ENCODE peak calls at places on chromosome 2, in six cellular contexts. One of them, this sample, is unnamed.

GRCh38 chr2:85353876-85354285 is 447 bp downstream of the RETSAT start:
- DNase-seq in thoracic aorta: no peak
- DNase-seq in prostate gland: peak; percentile 32
- DNase-seq in coronary artery: peak; percentile 77
- DNase-seq in right atrium auricular region: peak; percentile 76
- DNase-seq in fibroblast of lung: peak; percentile 22
- DNase-seq in this sample: peak; percentile 41

GRCh38 chr2:72271766-72272615 is 124.3 kb upstream of the CYP26B1 start:
- DNase-seq in thoracic aorta: no peak
- DNase-seq in prostate gland: no peak
- DNase-seq in coronary artery: no peak
- DNase-seq in right atrium auricular region: no peak
- DNase-seq in fibroblast of lung: no peak
- DNase-seq in this sample: peak; percentile 60

GRCh38 chr2:25204190-25204838 is 35.9 kb upstream of the POMC start:
- DNase-seq in thoracic aorta: no peak
- DNase-seq in prostate gland: no peak
- DNase-seq in coronary artery: no peak
- DNase-seq in right atrium auricular region: no peak
- DNase-seq in fibroblast of lung: no peak
- DNase-seq in this sample: no peak

GRCh38 chr2:212421571-212422334 is 116.8 kb downstream of the ERBB4 start:
- DNase-seq in thoracic aorta: no peak
- DNase-seq in prostate gland: no peak
- DNase-seq in coronary artery: no peak
- DNase-seq in right atrium auricular region: no peak
- DNase-seq in fibroblast of lung: peak; percentile 28
- DNase-seq in this sample: no peak

GRCh38 chr2:219205165-219205538 is 1.4 kb upstream of the ZFAND2B start:
- DNase-seq in thoracic aorta: no peak
- DNase-seq in prostate gland: no peak
- DNase-seq in coronary artery: no peak
- DNase-seq in right atrium auricular region: no peak
- DNase-seq in fibroblast of lung: no peak
- DNase-seq in this sample: no peak

GRCh38 chr2:119753041-119753929 is 6.4 kb upstream of the PTPN4 start:
- DNase-seq in thoracic aorta: no peak
- DNase-seq in prostate gland: peak; percentile 22
- DNase-seq in coronary artery: no peak
- DNase-seq in right atrium auricular region: no peak
- DNase-seq in fibroblast of lung: peak; percentile 66
- DNase-seq in this sample: no peak

GRCh38 chr2:215577356-215577755 is 141.5 kb upstream of the FN1 start:
- DNase-seq in thoracic aorta: no peak
- DNase-seq in prostate gland: no peak
- DNase-seq in coronary artery: no peak
- DNase-seq in right atrium auricular region: no peak
- DNase-seq in fibroblast of lung: peak; percentile 24
- DNase-seq in this sample: no peak

GRCh38 chr2:41903746-41904145 is 144.1 kb upstream of the PKDCC start:
- DNase-seq in thoracic aorta: no peak
- DNase-seq in prostate gland: no peak
- DNase-seq in coronary artery: no peak
- DNase-seq in right atrium auricular region: no peak
- DNase-seq in fibroblast of lung: no peak
- DNase-seq in this sample: no peak

GRCh38 chr2:186497928-186498327 is 11.9 kb downstream of the ZC3H15 start:
- DNase-seq in thoracic aorta: no peak
- DNase-seq in prostate gland: no peak
- DNase-seq in coronary artery: no peak
- DNase-seq in right atrium auricular region: no peak
- DNase-seq in fibroblast of lung: no peak
- DNase-seq in this sample: no peak

GRCh38 chr2:97645112-97645699 is 656 bp upstream of the COX5B start:
- DNase-seq in thoracic aorta: no peak
- DNase-seq in prostate gland: no peak
- DNase-seq in coronary artery: no peak
- DNase-seq in right atrium auricular region: no peak
- DNase-seq in fibroblast of lung: no peak
- DNase-seq in this sample: no peak

GRCh38 chr2:54457326-54458023 is 1.3 kb downstream of the SPTBN1 start:
- DNase-seq in thoracic aorta: no peak
- DNase-seq in prostate gland: no peak
- DNase-seq in coronary artery: no peak
- DNase-seq in right atrium auricular region: no peak
- DNase-seq in fibroblast of lung: peak; percentile 17
- DNase-seq in this sample: no peak

GRCh38 chr2:239803764-239804111 is 221.4 kb downstream of the NDUFA10 start:
- DNase-seq in thoracic aorta: no peak
- DNase-seq in prostate gland: no peak
- DNase-seq in coronary artery: peak; percentile 45
- DNase-seq in right atrium auricular region: peak; percentile 47
- DNase-seq in fibroblast of lung: no peak
- DNase-seq in this sample: no peak

GRCh38 chr2:140695163-140695562 is 1435.7 kb downstream of the LRP1B start:
- DNase-seq in thoracic aorta: no peak
- DNase-seq in prostate gland: no peak
- DNase-seq in coronary artery: no peak
- DNase-seq in right atrium auricular region: no peak
- DNase-seq in fibroblast of lung: peak; percentile 95
- DNase-seq in this sample: no peak

GRCh38 chr2:8544168-8544785 is 137.6 kb upstream of the ID2 start:
- DNase-seq in thoracic aorta: no peak
- DNase-seq in prostate gland: no peak
- DNase-seq in coronary artery: peak; percentile 69
- DNase-seq in right atrium auricular region: no peak
- DNase-seq in fibroblast of lung: no peak
- DNase-seq in this sample: peak; percentile 5

GRCh38 chr2:42754776-42755140 is 9.2 kb downstream of the OXER1 start:
- DNase-seq in thoracic aorta: no peak
- DNase-seq in prostate gland: no peak
- DNase-seq in coronary artery: no peak
- DNase-seq in right atrium auricular region: no peak
- DNase-seq in fibroblast of lung: no peak
- DNase-seq in this sample: no peak

GRCh38 chr2:1051585-1051984 is 100.9 kb downstream of the SNTG2 start:
- DNase-seq in thoracic aorta: no peak
- DNase-seq in prostate gland: no peak
- DNase-seq in coronary artery: no peak
- DNase-seq in right atrium auricular region: no peak
- DNase-seq in fibroblast of lung: no peak
- DNase-seq in this sample: no peak

GRCh38 chr2:42256502-42256901 is 87.3 kb downstream of the EML4 start:
- DNase-seq in thoracic aorta: no peak
- DNase-seq in prostate gland: no peak
- DNase-seq in coronary artery: no peak
- DNase-seq in right atrium auricular region: no peak
- DNase-seq in fibroblast of lung: peak; percentile 26
- DNase-seq in this sample: no peak

GRCh38 chr2:129768485-129769258 is 210.8 kb upstream of the RAB6C start:
- DNase-seq in thoracic aorta: no peak
- DNase-seq in prostate gland: no peak
- DNase-seq in coronary artery: no peak
- DNase-seq in right atrium auricular region: peak; percentile 40
- DNase-seq in fibroblast of lung: no peak
- DNase-seq in this sample: no peak

GRCh38 chr2:157761520-157761919 is 114.6 kb downstream of the ACVR1 start:
- DNase-seq in thoracic aorta: no peak
- DNase-seq in prostate gland: no peak
- DNase-seq in coronary artery: no peak
- DNase-seq in right atrium auricular region: no peak
- DNase-seq in fibroblast of lung: no peak
- DNase-seq in this sample: no peak

GRCh38 chr2:118112771-118113334 is 24.6 kb downstream of the INSIG2 start:
- DNase-seq in thoracic aorta: no peak
- DNase-seq in prostate gland: no peak
- DNase-seq in coronary artery: no peak
- DNase-seq in right atrium auricular region: no peak
- DNase-seq in fibroblast of lung: peak; percentile 82
- DNase-seq in this sample: no peak

GRCh38 chr2:38526195-38526594 is 76.5 kb downstream of the HNRNPLL start:
- DNase-seq in thoracic aorta: no peak
- DNase-seq in prostate gland: no peak
- DNase-seq in coronary artery: no peak
- DNase-seq in right atrium auricular region: no peak
- DNase-seq in fibroblast of lung: peak; percentile 71
- DNase-seq in this sample: no peak

GRCh38 chr2:144967971-144968370 is 448.1 kb upstream of the ZEB2 start:
- DNase-seq in thoracic aorta: no peak
- DNase-seq in prostate gland: no peak
- DNase-seq in coronary artery: no peak
- DNase-seq in right atrium auricular region: no peak
- DNase-seq in fibroblast of lung: no peak
- DNase-seq in this sample: no peak

GRCh38 chr2:119218478-119219064 is 5.1 kb upstream of the STEAP3 start:
- DNase-seq in thoracic aorta: no peak
- DNase-seq in prostate gland: peak; percentile 55
- DNase-seq in coronary artery: no peak
- DNase-seq in right atrium auricular region: no peak
- DNase-seq in fibroblast of lung: peak; percentile 81
- DNase-seq in this sample: no peak

GRCh38 chr2:128281852-128282245 is 36.8 kb downstream of the HS6ST1 start:
- DNase-seq in thoracic aorta: no peak
- DNase-seq in prostate gland: no peak
- DNase-seq in coronary artery: no peak
- DNase-seq in right atrium auricular region: no peak
- DNase-seq in fibroblast of lung: no peak
- DNase-seq in this sample: no peak

GRCh38 chr2:13193075-13193474 is 476.3 kb downstream of the TRIB2 start:
- DNase-seq in thoracic aorta: no peak
- DNase-seq in prostate gland: no peak
- DNase-seq in coronary artery: no peak
- DNase-seq in right atrium auricular region: no peak
- DNase-seq in fibroblast of lung: peak; percentile 70
- DNase-seq in this sample: no peak

GRCh38 chr2:66872926-66873714 is 438.2 kb downstream of the MEIS1 start:
- DNase-seq in thoracic aorta: no peak
- DNase-seq in prostate gland: no peak
- DNase-seq in coronary artery: no peak
- DNase-seq in right atrium auricular region: no peak
- DNase-seq in fibroblast of lung: no peak
- DNase-seq in this sample: no peak

GRCh38 chr2:180776924-180777323 is 203.5 kb upstream of the UBE2E3 start:
- DNase-seq in thoracic aorta: no peak
- DNase-seq in prostate gland: no peak
- DNase-seq in coronary artery: no peak
- DNase-seq in right atrium auricular region: no peak
- DNase-seq in fibroblast of lung: peak; percentile 23
- DNase-seq in this sample: no peak

GRCh38 chr2:205800804-205801203 is 118.5 kb downstream of the NRP2 start:
- DNase-seq in thoracic aorta: no peak
- DNase-seq in prostate gland: peak; percentile 17
- DNase-seq in coronary artery: no peak
- DNase-seq in right atrium auricular region: no peak
- DNase-seq in fibroblast of lung: peak; percentile 100
- DNase-seq in this sample: no peak

GRCh38 chr2:197434541-197435513 is at the start of gene SF3B1:
- DNase-seq in thoracic aorta: peak; percentile 94
- DNase-seq in prostate gland: peak; percentile 98
- DNase-seq in coronary artery: peak; percentile 99
- DNase-seq in right atrium auricular region: peak; percentile 98
- DNase-seq in fibroblast of lung: peak; percentile 98
- DNase-seq in this sample: peak; percentile 95
- TF ChIP-seq CTCF in thoracic aorta: no peak
- TF ChIP-seq CTCF in prostate gland: no peak
- TF ChIP-seq CTCF in coronary artery: no peak
- TF ChIP-seq CTCF in right atrium auricular region: no peak
- TF ChIP-seq CTCF in fibroblast of lung: no peak
- TF ChIP-seq CTCF in this sample: no peak

DNA sequence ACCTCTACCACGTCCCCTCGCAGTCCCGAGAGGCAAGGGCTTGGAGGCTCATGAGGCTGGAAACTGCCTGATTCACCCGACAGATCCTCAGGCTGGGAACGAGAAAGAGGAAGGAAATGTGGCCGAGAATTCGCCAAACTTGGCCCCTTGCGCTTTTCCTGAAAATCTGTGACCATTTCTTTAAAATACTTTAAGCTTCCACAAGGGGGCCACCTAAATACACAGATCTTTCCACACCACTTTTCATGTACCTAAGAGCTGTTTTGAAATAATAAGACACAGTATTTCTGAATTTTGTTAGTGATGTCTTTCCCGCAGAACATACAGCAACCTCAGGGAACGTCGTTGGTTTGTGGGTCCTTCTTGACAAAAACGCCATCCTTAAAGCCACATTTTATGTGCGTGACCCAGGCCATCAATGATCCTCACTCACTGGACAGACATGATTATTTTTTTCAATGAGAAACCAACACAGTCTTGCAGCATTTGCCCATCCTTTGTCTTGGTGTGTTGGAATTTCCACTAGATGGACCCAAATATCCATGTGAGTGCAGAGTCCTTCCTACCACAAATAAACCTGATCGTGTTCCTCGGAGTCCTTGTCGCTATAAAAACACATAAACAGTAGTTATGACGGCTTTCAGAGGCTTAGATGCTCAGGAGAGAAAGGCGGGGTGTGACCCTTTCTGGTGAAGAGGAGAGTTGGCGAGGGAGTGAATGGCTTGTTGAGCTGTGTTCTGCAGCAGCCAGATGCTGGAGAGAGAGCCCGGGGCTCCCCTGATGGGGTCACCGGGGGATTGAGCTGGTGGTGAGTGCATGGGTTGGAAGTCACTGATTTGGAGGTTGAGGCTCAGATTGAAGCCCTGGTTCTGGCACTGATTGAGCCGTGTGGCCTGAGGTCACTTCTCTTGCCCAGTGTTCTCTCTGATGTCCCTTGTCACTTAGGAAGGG is 25.0 kb downstream of the DCDC2C start:
- DNase-seq in thoracic aorta: no peak
- DNase-seq in prostate gland: no peak
- DNase-seq in coronary artery: no peak
- DNase-seq in right atrium auricular region: no peak
- DNase-seq in fibroblast of lung: peak; percentile 76
- DNase-seq in this sample: no peak
- TF ChIP-seq CTCF in thoracic aorta: peak; percentile 64
- TF ChIP-seq CTCF in prostate gland: peak; percentile 65
- TF ChIP-seq CTCF in coronary artery: peak; percentile 40
- TF ChIP-seq CTCF in right atrium auricular region: peak; percentile 43
- TF ChIP-seq CTCF in fibroblast of lung: peak; percentile 51
- TF ChIP-seq CTCF in this sample: peak; percentile 94

GRCh38 chr2:10169053-10169578 is 46.6 kb downstream of the RRM2 start:
- DNase-seq in thoracic aorta: no peak
- DNase-seq in prostate gland: no peak
- DNase-seq in coronary artery: no peak
- DNase-seq in right atrium auricular region: no peak
- DNase-seq in fibroblast of lung: no peak
- DNase-seq in this sample: no peak
- TF ChIP-seq CTCF in thoracic aorta: no peak
- TF ChIP-seq CTCF in prostate gland: no peak
- TF ChIP-seq CTCF in coronary artery: no peak
- TF ChIP-seq CTCF in right atrium auricular region: no peak
- TF ChIP-seq CTCF in fibroblast of lung: no peak
- TF ChIP-seq CTCF in this sample: no peak

GRCh38 chr2:62505109-62505508 is 886 bp downstream of the TMEM17 start:
- DNase-seq in thoracic aorta: no peak
- DNase-seq in prostate gland: no peak
- DNase-seq in coronary artery: no peak
- DNase-seq in right atrium auricular region: no peak
- DNase-seq in fibroblast of lung: no peak
- DNase-seq in this sample: no peak
- TF ChIP-seq CTCF in thoracic aorta: no peak
- TF ChIP-seq CTCF in prostate gland: no peak
- TF ChIP-seq CTCF in coronary artery: no peak
- TF ChIP-seq CTCF in right atrium auricular region: no peak
- TF ChIP-seq CTCF in fibroblast of lung: no peak
- TF ChIP-seq CTCF in this sample: no peak